ENCODE peak calls at places on chromosomes 16 and 17, in five cellular contexts. O is WTC11, P is HL-60, H is Panc1, C is posterior cingulate gyrus. L is an unnamed sample.

GRCh38 chr17:60604686-60605334 is 4.8 kb downstream of the PPM1D start:
- DNase-seq in O (no peak), P (no peak), H (no peak), C (no peak), L (no peak)

GRCh38 chr17:68950725-68951124 is 4.5 kb downstream of the ABCA8 start:
- DNase-seq in O (no peak), P (no peak), H (no peak), C (no peak), L (no peak)

GRCh38 chr16:19116711-19117449 is 3.1 kb downstream of the ITPRIPL2 start:
- DNase-seq in O (no peak), P (no peak), H (no peak), C (no peak), L (no peak)

GRCh38 chr17:31422443-31422842 is 31.0 kb downstream of the RAB11FIP4 start:
- DNase-seq in O (no peak), P (no peak), H (no peak), C (no peak), L (no peak)

GRCh38 chr17:19383681-19384470 is 3.1 kb downstream of the MFAP4 start:
- DNase-seq in O (no peak), P (no peak), H (no peak), C (no peak), L (no peak)

GRCh38 chr17:54870671-54871175 is 29.9 kb upstream of the TOM1L1 start:
- DNase-seq in O (no peak), P (no peak), H (no peak), C (no peak), L (no peak)

GRCh38 chr16:66832661-66833305 is 2.0 kb upstream of the NAE1 start:
- DNase-seq in O (no peak), P (no peak), H (no peak), C (no peak), L (no peak)

GRCh38 chr17:72467841-72468653 is 347.2 kb downstream of the SOX9 start:
- DNase-seq in O (no peak), P (no peak), H (no peak), C (no peak), L (no peak)

GRCh38 chr16:89210904-89211515 is 6.5 kb upstream of the ZNF778 start:
- DNase-seq in O (no peak), P (no peak), H (no peak), C (no peak), L (no peak)

GRCh38 chr16:79618712-79619050 is 18.1 kb upstream of the MAF start:
- DNase-seq in O (no peak), P (no peak), H (no peak), C (no peak), L (no peak)

GRCh38 chr17:39095309-39095686 is 56.1 kb downstream of the PLXDC1 start:
- DNase-seq in O (no peak), P (no peak), H (no peak), C (no peak), L (no peak)

GRCh38 chr17:1252203-1252608 is 18.0 kb upstream of the BHLHA9 start:
- DNase-seq in O (no peak), P (no peak), H (no peak), C (no peak), L (no peak)

GRCh38 chr16:78689031-78689430 is 589.6 kb downstream of the WWOX start:
- DNase-seq in O (no peak), P (no peak), H (no peak), C (no peak), L (no peak)

GRCh38 chr16:27431773-27432599 is 30.0 kb downstream of the IL21R start:
- DNase-seq in O (no peak), P (no peak), H (no peak), C (no peak), L (no peak)

GRCh38 chr16:79265701-79266100 is 334.8 kb downstream of the MAF start:
- DNase-seq in O (no peak), P (no peak), H (no peak), C (no peak), L (no peak)

GRCh38 chr17:19787733-19788357 is 39.7 kb upstream of the ALDH3A1 start:
- DNase-seq in O (no peak), P (no peak), H (no peak), C (no peak), L (no peak)

GRCh38 chr16:57639172-57639571 is 10.7 kb downstream of the ADGRG1 start:
- DNase-seq in O (peak), P (no peak), H (no peak), C (peak), L (no peak)

GRCh38 chr17:49344914-49345313 is 17.1 kb downstream of the ZNF652 start:
- DNase-seq in O (no peak), P (no peak), H (no peak), C (no peak), L (no peak)

GRCh38 chr17:14886200-14886739 is 378.9 kb downstream of the PMP22 start:
- DNase-seq in O (no peak), P (no peak), H (no peak), C (no peak), L (no peak)

GRCh38 chr16:80663078-80663477 is 122.3 kb downstream of the DYNLRB2 start:
- DNase-seq in O (no peak), P (no peak), H (no peak), C (no peak), L (no peak)

GRCh38 chr16:4360538-4361021 is 9.5 kb upstream of the PAM16 start:
- DNase-seq in O (no peak), P (no peak), H (no peak), C (no peak), L (no peak)

GRCh38 chr17:14813649-14814048 is 451.5 kb downstream of the PMP22 start:
- DNase-seq in O (peak), P (no peak), H (no peak), C (no peak), L (no peak)

GRCh38 chr17:65231662-65232335 is 94.6 kb downstream of the RGS9 start:
- DNase-seq in O (peak), P (peak), H (peak), C (peak), L (peak)

GRCh38 chr17:58323420-58324408 is 4.9 kb downstream of the TSPOAP1 start:
- DNase-seq in O (no peak), P (no peak), H (no peak), C (no peak), L (no peak)

GRCh38 chr16:49564577-49565224 is 191.1 kb downstream of the C16orf78 start:
- DNase-seq in O (no peak), P (no peak), H (no peak), C (no peak), L (no peak)